ENCODE peak calls at places on chromosome 21, in seven cellular contexts. D is activated naive CD4-positive, alpha-beta T cell treated with anti-CD3 and anti-CD28 coated beads, Interleukin-2, amount 10 ng/mL, durations not matched to agents 7 days and 5 days; J is small intestine; U is bronchial epithelial cell; N is amniotic stem cell; E is endothelial cell; I is fibroblast of pulmonary artery. K is an unnamed sample.

GRCh38 chr21:16072692-16073091 is 342.9 kb downstream of the USP25 start:
- DNase-seq in E (no peak), J (no peak), U (no peak), D (no peak), I (peak; percentile 84), N (no peak), K (no peak)

GRCh38 chr21:35932232-35932911 is 128.0 kb downstream of the SETD4 start:
- DNase-seq in E (no peak), D (peak; percentile 34), I (peak; percentile 95), N (peak; percentile 46), U (peak; percentile 87), J (no peak), K (no peak)

GRCh38 chr21:29299906-29300546 is 1.3 kb downstream of the BACH1 start:
- DNase-seq in D (peak; percentile 35), U (peak; percentile 98), J (peak; percentile 88), N (peak; percentile 87), E (peak; percentile 8), I (peak; percentile 85), K (peak; percentile 37)

GRCh38 chr21:27083144-27083543 is 116.3 kb upstream of the ADAMTS5 start:
- DNase-seq in J (no peak), D (no peak), U (no peak), N (no peak), I (no peak), E (no peak), K (no peak)

GRCh38 chr21:42665026-42665425 is 11.6 kb downstream of the PDE9A start:
- DNase-seq in U (no peak), D (no peak), E (no peak), N (no peak), I (no peak), J (no peak), K (no peak)

GRCh38 chr21:36721817-36722216 is 22.9 kb downstream of the SIM2 start:
- DNase-seq in U (no peak), N (no peak), E (no peak), I (no peak), D (no peak), J (no peak), K (no peak)

GRCh38 chr21:36765229-36765628 is 66.3 kb downstream of the SIM2 start:
- DNase-seq in D (no peak), I (no peak), N (no peak), U (peak; percentile 74), E (no peak), J (no peak), K (no peak)

GRCh38 chr21:16070207-16070651 is 340.4 kb downstream of the USP25 start:
- DNase-seq in I (no peak), E (no peak), N (no peak), U (no peak), D (no peak), J (no peak), K (no peak)

GRCh38 chr21:41316641-41317392 is at the start of gene FAM3B:
- DNase-seq in N (no peak), J (peak; percentile 82), I (no peak), D (no peak), U (no peak), E (peak; percentile 20), K (no peak)

GRCh38 chr21:41956926-41957729 is 3.3 kb upstream of the C2CD2 start:
- DNase-seq in J (no peak), E (no peak), N (peak; percentile 17), I (peak; percentile 68), D (no peak), U (peak; percentile 54), K (no peak)

GRCh38 chr21:45835301-45836267 is 146.0 kb upstream of the COL6A1 start:
- DNase-seq in I (no peak), E (no peak), N (no peak), U (no peak), J (no peak), D (no peak), K (no peak)

GRCh38 chr21:38478782-38479181 is 19.5 kb downstream of the ERG start:
- DNase-seq in J (no peak), E (no peak), N (no peak), I (peak; percentile 86), D (peak; percentile 21), U (peak; percentile 100), K (no peak)

GRCh38 chr21:32771134-32771523 is 426 bp downstream of the PAXBP1 start:
- DNase-seq in D (peak; percentile 78), E (peak; percentile 67), U (peak; percentile 36), I (peak; percentile 62), N (no peak), J (peak; percentile 56), K (peak; percentile 35)

GRCh38 chr21:45253633-45254556 is 33.8 kb downstream of the POFUT2 start:
- DNase-seq in D (no peak), N (no peak), E (no peak), I (no peak), J (no peak), U (no peak), K (no peak)

GRCh38 chr21:35969281-35969680 is 91.0 kb downstream of the SETD4 start:
- DNase-seq in I (no peak), N (no peak), E (no peak), D (no peak), J (no peak), U (no peak), K (no peak)

GRCh38 chr21:15221799-15222386 is 157.1 kb upstream of the NRIP1 start:
- DNase-seq in D (no peak), U (peak; percentile 99), J (no peak), N (no peak), E (no peak), I (peak; percentile 93), K (no peak)

GRCh38 chr21:45152265-45152746 is 77.9 kb downstream of the ADARB1 start:
- DNase-seq in E (peak; percentile 46), J (peak; percentile 66), D (peak; percentile 80), I (no peak), U (no peak), N (no peak), K (no peak)

GRCh38 chr21:15193937-15194336 is 129.1 kb upstream of the NRIP1 start:
- DNase-seq in E (no peak), D (no peak), J (no peak), U (no peak), N (no peak), I (no peak), K (no peak)

GRCh38 chr21:44943005-44943685 is 3.3 kb downstream of the SLX9 start:
- DNase-seq in N (no peak), J (no peak), U (no peak), I (no peak), E (no peak), D (no peak), K (no peak)

GRCh38 chr21:35358008-35358407 is 308.9 kb upstream of the RUNX1 start:
- DNase-seq in J (no peak), U (no peak), I (no peak), E (no peak), D (no peak), N (no peak), K (no peak)

GRCh38 chr21:15164678-15165303 is 100.0 kb upstream of the NRIP1 start:
- DNase-seq in I (peak; percentile 24), E (no peak), J (peak; percentile 94), D (no peak), U (peak; percentile 85), N (no peak), K (no peak)

GRCh38 chr21:42366292-42367010 is at the start of gene TFF1:
- DNase-seq in U (peak; percentile 45), N (no peak), E (no peak), D (no peak), I (no peak), J (peak; percentile 30), K (no peak)

GRCh38 chr21:34912022-34912933 is 136.8 kb downstream of the RUNX1 start:
- DNase-seq in U (no peak), J (no peak), N (peak; percentile 48), D (no peak), E (no peak), I (no peak), K (no peak)

GRCh38 chr21:16002872-16003466 is 273.2 kb downstream of the USP25 start:
- DNase-seq in J (no peak), E (no peak), D (no peak), I (peak; percentile 57), N (no peak), U (no peak), K (no peak)

GRCh38 chr21:35096959-35097358 is 47.9 kb upstream of the RUNX1 start:
- DNase-seq in D (no peak), N (no peak), U (no peak), I (no peak), E (no peak), J (no peak), K (no peak)

K was measured in NCI-H2171.